ENCODE peak calls at places on chromosomes 2 and 18, in four cellular contexts. A is stromal cell of bone marrow, M is T-helper 9 cell, K is colonic mucosa. D is an unnamed sample.

GRCh38 chr18:22683196-22683676 is 249.9 kb upstream of the RBBP8 start:
- DNase-seq in A (peak; percentile 55), M (no peak), K (peak; percentile 98), D (no peak)

GRCh38 chr2:177030391-177031000 is 182.1 kb upstream of the HNRNPA3 start:
- DNase-seq in A (no peak), M (no peak), K (no peak), D (no peak)

GRCh38 chr2:219290381-219291171 is 11.4 kb downstream of the DNAJB2 start:
- DNase-seq in M (no peak), K (no peak), A (no peak), D (no peak)

GRCh38 chr2:18788590-18788989 is 199.2 kb upstream of the NT5C1B start:
- DNase-seq in A (no peak), K (no peak), M (no peak), D (no peak)

GRCh38 chr18:23662309-23663263 is at the start of gene ANKRD29:
- DNase-seq in K (peak; percentile 42), A (no peak), M (peak; percentile 40), D (peak; percentile 4)

GRCh38 chr2:29213871-29214341 is 98.7 kb downstream of the CLIP4 start:
- DNase-seq in M (no peak), K (no peak), A (no peak), D (no peak)

GRCh38 chr18:36635414-36636096 is 193.2 kb downstream of the TPGS2 start:
- DNase-seq in M (no peak), A (no peak), K (no peak), D (no peak)

GRCh38 chr2:65021709-65022108 is 32.5 kb downstream of the SLC1A4 start:
- DNase-seq in K (no peak), M (no peak), A (no peak), D (no peak)

GRCh38 chr18:32552421-32553030 is 81.8 kb upstream of the GAREM1 start:
- DNase-seq in M (peak; percentile 32), A (peak; percentile 31), K (peak; percentile 82), D (no peak)

GRCh38 chr18:1296237-1296636 is 391.6 kb downstream of the ADCYAP1 start:
- DNase-seq in M (no peak), A (no peak), K (no peak), D (no peak)

GRCh38 chr2:159326569-159327255 is 40.2 kb upstream of the WDSUB1 start:
- DNase-seq in M (no peak), A (peak; percentile 45), K (no peak), D (no peak)

GRCh38 chr2:30336978-30337841 is 105.9 kb downstream of the LBH start:
- DNase-seq in K (no peak), A (no peak), M (peak; percentile 7), D (peak; percentile 5)

GRCh38 chr2:85972355-85972754 is 83.6 kb upstream of the ST3GAL5 start:
- DNase-seq in K (no peak), M (no peak), A (no peak), D (no peak)

GRCh38 chr2:170276926-170277571 is 99.1 kb downstream of the MYO3B start:
- DNase-seq in K (no peak), M (no peak), A (no peak), D (no peak)

GRCh38 chr18:54284967-54285785 is 15.9 kb downstream of the POLI start:
- DNase-seq in M (peak; percentile 14), A (peak; percentile 38), K (no peak), D (peak; percentile 28)

GRCh38 chr2:98444436-98445166 is at the start of gene INPP4A:
- DNase-seq in A (no peak), K (peak; percentile 75), M (peak; percentile 73), D (peak; percentile 65)

GRCh38 chr18:28425886-28426285 is 249.0 kb upstream of the CDH2 start:
- DNase-seq in M (no peak), A (no peak), K (no peak), D (no peak)

GRCh38 chr2:11499081-11499743 is 33.3 kb upstream of the E2F6 start:
- DNase-seq in A (no peak), M (no peak), K (no peak), D (no peak)

GRCh38 chr2:234676859-234677450 is 180.1 kb upstream of the ARL4C start:
- DNase-seq in A (no peak), K (no peak), M (no peak), D (no peak)

GRCh38 chr2:109675666-109676345 is 61.6 kb downstream of the SOWAHC start:
- DNase-seq in M (no peak), K (peak; percentile 95), A (no peak), D (no peak)

GRCh38 chr2:20356042-20356441 is 5.4 kb upstream of the PUM2 start:
- DNase-seq in M (no peak), A (peak; percentile 95), K (no peak), D (no peak)

GRCh38 chr2:201261471-201261870 is 1.1 kb downstream of the CASP8 start:
- DNase-seq in M (peak; percentile 51), A (no peak), K (peak; percentile 59), D (peak; percentile 46)

GRCh38 chr18:67261931-67262552 is 254.5 kb downstream of the DSEL start:
- DNase-seq in A (no peak), K (no peak), M (no peak), D (no peak)

GRCh38 chr2:47236503-47237215 is 81.6 kb upstream of the STPG4 start:
- DNase-seq in A (no peak), M (no peak), K (no peak), D (no peak)

GRCh38 chr2:204977914-204978313 is 432.6 kb downstream of the PARD3B start:
- DNase-seq in M (no peak), A (no peak), K (no peak), D (no peak)

GRCh38 chr18:47679864-47680263 is 250.6 kb downstream of the SMAD2 start:
- DNase-seq in A (no peak), M (no peak), K (no peak), D (no peak)

GRCh38 chr2:134766583-134766982 is 47.8 kb upstream of the TMEM163 start:
- DNase-seq in K (no peak), A (no peak), M (no peak), D (no peak)

GRCh38 chr18:75097491-75098225 is 111.3 kb downstream of the PTGR3 start:
- DNase-seq in A (no peak), M (no peak), K (no peak), D (no peak)

GRCh38 chr2:231361701-231362588 is 33.6 kb upstream of the B3GNT7 start:
- DNase-seq in M (no peak), K (no peak), A (no peak), D (no peak)

GRCh38 chr2:50344509-50345106 is 687.3 kb downstream of the NRXN1 start:
- DNase-seq in A (no peak), M (no peak), K (no peak), D (no peak)

GRCh38 chr2:170739048-170739447 is 23.9 kb downstream of the SP5 start:
- DNase-seq in A (peak; percentile 77), K (no peak), M (no peak), D (no peak)

GRCh38 chr2:182559623-182560022 is 132.8 kb upstream of the PDE1A start:
- DNase-seq in M (no peak), K (no peak), A (no peak), D (no peak)

GRCh38 chr2:181574321-181574720 is 82.6 kb downstream of the CERKL start:
- DNase-seq in A (no peak), M (no peak), K (no peak), D (no peak)

GRCh38 chr18:76960528-76961035 is 138.2 kb downstream of the ZNF236 start:
- DNase-seq in M (no peak), K (no peak), A (no peak), D (no peak)

GRCh38 chr18:74905245-74905644 is 303.7 kb downstream of the PTGR3 start:
- DNase-seq in K (no peak), M (no peak), A (no peak), D (no peak)

GRCh38 chr2:47072018-47072691 is 83.0 kb downstream of the STPG4 start:
- DNase-seq in M (no peak), K (peak; percentile 57), A (peak; percentile 95), D (no peak)

D was measured in T-helper 22 cell.